ENCODE peak calls at places on chromosomes 5 and 9, in five cellular contexts. E, J, X, V and U are unnamed samples.

GRCh38 chr5:156147251-156147947 is 179.6 kb upstream of the SGCD start:
- DNase-seq in J (no peak), X (no peak), E (no peak), V (no peak), U (peak)

GRCh38 chr5:42021923-42022322 is 96.8 kb downstream of the FBXO4 start:
- DNase-seq in E (no peak), V (no peak), J (no peak), X (no peak), U (no peak)

GRCh38 chr5:6305821-6306220 is 72.5 kb downstream of the MED10 start:
- DNase-seq in X (no peak), J (no peak), E (no peak), V (no peak), U (no peak)

GRCh38 chr5:93461751-93462150 is 119.3 kb downstream of the NR2F1-AS1 start:
- DNase-seq in J (no peak), E (no peak), X (no peak), V (no peak), U (no peak)

GRCh38 chr9:21017092-21017491 is 14.3 kb downstream of the HACD4 start:
- DNase-seq in X (no peak), V (no peak), J (no peak), E (no peak), U (peak)

GRCh38 chr9:126791406-126792230 is 13.2 kb upstream of the ZBTB43 start:
- DNase-seq in E (no peak), V (no peak), J (no peak), X (peak), U (peak)

GRCh38 chr5:170482511-170482910 is 21.3 kb upstream of the KCNIP1 start:
- DNase-seq in V (no peak), J (no peak), E (no peak), X (no peak), U (no peak)

GRCh38 chr9:79477955-79478751 is 93.6 kb upstream of the TLE4 start:
- DNase-seq in X (peak), E (no peak), V (peak), J (peak), U (peak)

GRCh38 chr5:128470663-128471062 is 67.4 kb downstream of the FBN2 start:
- DNase-seq in J (no peak), V (no peak), X (no peak), E (no peak), U (no peak)

GRCh38 chr5:15003511-15003920 is 131.9 kb upstream of the ANKH start:
- DNase-seq in X (peak), J (peak), V (peak), E (peak), U (peak)

GRCh38 chr9:38336341-38336740 is 56.2 kb upstream of the ALDH1B1 start:
- DNase-seq in V (no peak), J (no peak), E (no peak), X (no peak), U (no peak)

GRCh38 chr9:132190966-132191365 is 29.1 kb downstream of the NTNG2 start:
- DNase-seq in J (no peak), E (no peak), X (no peak), V (no peak), U (no peak)

GRCh38 chr9:74304598-74304997 is 192.5 kb upstream of the RORB start:
- DNase-seq in V (no peak), E (no peak), J (no peak), X (no peak), U (no peak)

GRCh38 chr5:38835887-38836286 is 9.9 kb upstream of the OSMR start:
- DNase-seq in X (no peak), V (no peak), E (no peak), J (no peak), U (no peak)

GRCh38 chr5:177500685-177501522 is 3.5 kb upstream of the PDLIM7 start:
- DNase-seq in J (peak), V (peak), E (no peak), X (peak), U (peak)

GRCh38 chr5:58201922-58202648 is 257.8 kb downstream of the PLK2 start:
- DNase-seq in J (no peak), V (no peak), X (no peak), E (no peak), U (no peak)

GRCh38 chr5:125798311-125798710 is 624.9 kb upstream of the GRAMD2B start:
- DNase-seq in E (no peak), V (peak), J (no peak), X (no peak), U (no peak)

GRCh38 chr5:73499187-73499586 is 945 bp downstream of the BTF3 start:
- DNase-seq in X (no peak), J (no peak), V (peak), E (no peak), U (no peak)

GRCh38 chr9:116395409-116396037 is 241.9 kb downstream of the PAPPA start:
- DNase-seq in E (no peak), V (peak), J (no peak), X (no peak), U (no peak)

GRCh38 chr9:96751815-96752214 is 26.1 kb downstream of the ZNF510 start:
- DNase-seq in J (no peak), V (no peak), X (no peak), E (no peak), U (no peak)

GRCh38 chr9:99451121-99451606 is 229.1 kb downstream of the SEC61B start:
- DNase-seq in V (no peak), J (peak), X (no peak), E (no peak), U (no peak)

GRCh38 chr9:26975728-26976707 is 19.8 kb downstream of the IFT74 start:
- DNase-seq in J (peak), V (peak), E (no peak), X (peak), U (peak)

GRCh38 chr5:123496892-123497291 is 15.1 kb upstream of the CSNK1G3 start:
- DNase-seq in X (no peak), E (no peak), V (peak), J (no peak), U (no peak)

GRCh38 chr9:21591221-21592062 is 109.3 kb upstream of the IFNE start:
- DNase-seq in J (no peak), V (no peak), E (no peak), X (peak), U (peak)

GRCh38 chr5:98750693-98751092 is 22.8 kb upstream of the RGMB start:
- DNase-seq in V (peak), J (no peak), X (peak), E (no peak), U (no peak)

GRCh38 chr5:13503017-13503416 is 441.5 kb downstream of the DNAH5 start:
- DNase-seq in E (no peak), V (no peak), X (no peak), J (no peak), U (no peak)

GRCh38 chr9:79745752-79746336 is 174.1 kb downstream of the TLE4 start:
- DNase-seq in J (no peak), X (no peak), E (no peak), V (no peak), U (no peak)

GRCh38 chr5:168047043-168047668 is 244.3 kb upstream of the WWC1 start:
- DNase-seq in J (peak), V (peak), X (peak), E (peak), U (peak)

GRCh38 chr9:130938652-130939404 is at the start of gene FIBCD1:
- DNase-seq in E (no peak), X (no peak), V (peak), J (peak), U (peak)

GRCh38 chr5:66869347-66869746 is 273.2 kb downstream of the MAST4 start:
- DNase-seq in E (no peak), X (no peak), V (no peak), J (no peak), U (no peak)

GRCh38 chr5:34474573-34475021 is 181.5 kb upstream of the RAI14 start:
- DNase-seq in J (peak), X (peak), E (no peak), V (peak), U (peak)

GRCh38 chr5:87211676-87212075 is 56.0 kb upstream of the RASA1 start:
- DNase-seq in V (no peak), X (no peak), E (no peak), J (no peak), U (no peak)

DNA sequence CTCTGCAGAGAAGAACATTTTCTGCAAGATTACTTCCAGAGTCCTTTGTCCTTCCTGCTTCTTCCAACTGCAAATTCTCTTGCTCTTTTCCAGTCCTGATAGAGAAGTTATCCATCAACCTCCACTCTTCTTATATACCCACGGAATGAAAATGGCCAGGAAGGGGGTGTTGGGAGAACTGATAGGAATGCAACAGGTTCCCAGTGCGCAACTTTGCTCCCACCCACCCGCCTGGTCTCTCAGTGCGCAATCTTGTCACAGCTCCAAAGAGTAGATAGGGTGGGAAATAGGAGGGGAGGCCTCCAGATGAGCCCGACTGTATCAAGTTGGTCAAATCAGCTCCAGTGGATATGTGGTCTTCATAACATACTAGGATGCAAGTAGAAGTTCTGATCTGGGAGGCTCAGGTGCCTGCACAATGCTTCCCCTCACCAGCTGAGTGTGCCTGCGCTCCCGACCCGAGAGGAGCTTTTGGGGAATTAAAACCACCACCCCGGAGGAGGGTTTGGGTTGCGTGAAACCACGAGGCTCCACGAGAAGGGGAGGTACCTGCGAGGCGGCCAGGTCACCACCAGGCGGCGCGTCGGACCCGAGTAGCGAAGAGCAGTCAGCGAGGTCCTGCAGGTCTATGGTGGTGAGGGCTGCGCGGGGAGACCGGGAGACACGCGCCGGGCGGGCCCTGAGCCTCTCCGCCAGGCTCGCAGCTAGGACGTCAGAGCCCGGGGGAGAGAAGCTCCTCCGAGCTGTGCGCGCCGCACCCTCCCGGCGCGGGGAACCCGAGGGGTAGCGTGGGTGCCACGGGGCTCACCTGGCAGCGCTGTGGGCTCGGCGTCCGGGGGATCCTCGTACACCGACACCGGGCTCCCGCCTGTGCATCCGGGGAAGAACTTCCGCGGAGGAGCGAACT is 835 bp downstream of the MCIDAS start:
- DNase-seq in E (no peak), V (peak), X (peak), J (peak), U (peak)
- TF ChIP-seq REST in E (no peak), V (no peak), X (no peak), J (no peak), U (no peak)

GRCh38 chr5:77871946-77872345 is 95.8 kb upstream of the TBCA start:
- DNase-seq in X (no peak), J (no peak), V (no peak), E (no peak), U (no peak)
- TF ChIP-seq RFX5 in X (no peak), J (no peak), V (no peak), E (no peak), U (no peak)

DNA sequence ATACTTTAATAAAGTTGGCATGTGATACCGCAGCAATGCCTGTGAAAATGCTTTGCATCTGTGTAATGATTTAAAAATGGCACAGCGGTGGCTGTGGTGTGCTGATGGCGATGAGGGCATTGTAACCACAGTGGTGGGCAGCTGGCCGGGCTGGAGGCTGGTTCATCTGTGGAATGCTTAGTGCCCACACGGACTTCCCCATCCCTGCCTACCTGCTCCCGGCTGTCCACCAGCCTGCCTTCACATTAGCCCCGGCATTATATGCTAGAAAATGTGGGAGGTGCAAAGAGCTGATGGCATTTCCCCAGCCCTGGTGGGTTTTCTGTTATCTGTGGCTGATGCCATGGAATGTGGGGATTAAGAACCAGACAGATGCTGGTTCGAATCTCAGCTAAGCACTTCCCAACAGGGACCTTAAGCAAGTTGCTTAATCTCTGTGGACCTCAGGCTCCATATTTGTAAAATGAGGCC is 2.9 kb upstream of the NDST1 start:
- DNase-seq in E (no peak), J (no peak), X (no peak), V (no peak), U (no peak)
- TF ChIP-seq REST in E (no peak), J (no peak), X (no peak), V (no peak), U (no peak)

DNA sequence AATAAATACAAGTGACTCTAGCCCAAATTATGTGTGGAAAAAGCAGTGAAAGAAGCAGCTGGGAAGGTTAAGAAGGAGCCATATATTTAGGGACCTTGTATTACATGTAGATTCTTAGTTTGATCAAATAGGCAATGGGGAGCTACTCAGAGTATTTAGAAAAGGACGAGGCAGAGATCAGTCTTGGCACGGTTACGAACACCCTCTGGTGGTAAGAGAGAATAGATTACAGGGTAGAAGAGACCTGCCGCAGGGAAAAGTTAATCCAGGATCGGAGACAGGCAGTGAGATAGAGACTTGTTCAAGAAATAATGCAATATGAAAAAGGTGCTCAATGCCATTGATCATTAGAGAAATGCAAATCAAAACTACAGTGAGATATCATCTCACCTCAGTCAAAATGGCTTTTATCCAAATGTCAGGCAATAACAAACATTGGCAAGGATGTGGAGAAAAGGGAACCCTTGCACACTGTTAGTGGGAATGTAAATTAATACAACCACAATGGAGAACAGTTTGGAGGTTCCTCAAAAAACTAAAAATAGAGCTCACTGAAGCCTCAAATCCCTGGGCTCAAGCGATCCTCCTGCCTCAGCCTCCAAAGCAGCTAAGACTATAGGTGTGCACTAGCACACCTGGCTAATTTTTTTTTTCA is 12.0 kb downstream of the INIP start:
- DNase-seq in X (peak), V (peak), J (peak), E (no peak), U (peak)
- TF ChIP-seq RFX5 in X (no peak), V (no peak), J (no peak), E (no peak), U (no peak)

DNA sequence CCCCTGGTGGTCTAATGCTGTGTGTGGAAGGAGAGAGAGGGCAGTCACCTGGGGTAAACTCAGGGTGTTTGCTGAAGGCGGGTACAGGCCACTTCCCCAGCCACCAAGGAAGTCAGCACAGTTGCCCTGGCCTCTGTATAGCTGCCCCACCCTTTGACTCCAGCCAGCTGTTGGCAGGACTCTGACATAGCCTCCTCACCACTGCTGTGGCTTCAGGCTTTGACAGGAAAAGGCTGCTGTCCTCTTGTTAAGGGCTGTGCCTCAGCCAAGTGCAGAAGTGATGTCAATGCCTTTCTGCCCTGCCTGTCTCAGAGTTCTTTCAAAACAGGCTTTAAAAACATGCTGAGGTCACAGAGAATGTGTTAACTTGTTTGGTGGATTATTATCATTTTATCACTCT is 487.2 kb upstream of the KLF4 start:
- DNase-seq in J (no peak), E (no peak), X (no peak), V (no peak), U (no peak)
- TF ChIP-seq REST in J (no peak), E (no peak), X (no peak), V (no peak), U (no peak)

GRCh38 chr5:148474025-148474511 is 90.3 kb downstream of the FBXO38 start:
- DNase-seq in V (peak), E (no peak), J (no peak), X (no peak), U (no peak)
- TF ChIP-seq RFX5 in V (no peak), E (no peak), J (no peak), X (no peak), U (no peak)

GRCh38 chr9:34557421-34558321 is 31.9 kb downstream of the CNTFR start:
- DNase-seq in X (no peak), V (no peak), J (peak), E (no peak), U (no peak)
- TF ChIP-seq REST in X (no peak), V (no peak), J (no peak), E (no peak), U (no peak)